ENCODE peak calls at places on chromosomes 1 and 21, in five cellular contexts. D is HepG2, V is A549, R is GM12878, M is NB4. C is an unnamed sample.

GRCh38 chr1:172356620-172357019 is 63.9 kb upstream of the C1orf105 start:
- DNase-seq in D (no peak), M (no peak), V (peak; percentile 86), R (no peak), C (no peak)

GRCh38 chr1:234721476-234722266 is 111.7 kb upstream of the IRF2BP2 start:
- DNase-seq in R (no peak), M (peak; percentile 58), D (peak; percentile 97), V (no peak), C (no peak)

GRCh38 chr21:41167348-41168342 is at the start of gene BACE2:
- DNase-seq in M (no peak), R (no peak), V (peak; percentile 72), D (no peak), C (peak; percentile 75)

GRCh38 chr1:227297073-227297793 is 21.1 kb downstream of the CDC42BPA start:
- DNase-seq in D (no peak), R (no peak), V (no peak), M (no peak), C (no peak)

GRCh38 chr1:14937288-14937949 is 216.1 kb upstream of the TMEM51 start:
- DNase-seq in V (no peak), M (no peak), R (no peak), D (no peak), C (no peak)

GRCh38 chr1:207020016-207020708 is 12.4 kb downstream of the C1orf116 start:
- DNase-seq in D (peak; percentile 52), V (peak; percentile 92), R (no peak), M (no peak), C (peak; percentile 72)

GRCh38 chr1:56854521-56855099 is at the start of gene C8A:
- DNase-seq in R (no peak), V (no peak), D (peak; percentile 87), M (no peak), C (no peak)

GRCh38 chr1:6347641-6348487 is 45.7 kb downstream of the ACOT7 start:
- DNase-seq in M (peak; percentile 49), D (peak; percentile 37), V (peak; percentile 44), R (no peak), C (peak; percentile 70)

GRCh38 chr1:14140800-14141526 is 441.0 kb downstream of the PRDM2 start:
- DNase-seq in R (no peak), D (no peak), M (no peak), V (no peak), C (no peak)

GRCh38 chr1:94022471-94023189 is 98.3 kb downstream of the ABCA4 start:
- DNase-seq in D (peak; percentile 81), V (peak; percentile 78), R (no peak), M (no peak), C (no peak)

GRCh38 chr1:156885314-156885713 is 8.2 kb upstream of the PEAR1 start:
- DNase-seq in R (no peak), D (no peak), V (no peak), M (no peak), C (no peak)

GRCh38 chr1:12097321-12097720 is 34.2 kb downstream of the TNFRSF8 start:
- DNase-seq in R (no peak), M (no peak), V (no peak), D (no peak), C (no peak)

GRCh38 chr1:218499021-218499691 is 154.0 kb downstream of the TGFB2 start:
- DNase-seq in V (peak; percentile 86), D (no peak), M (peak; percentile 4), R (no peak), C (no peak)

GRCh38 chr1:218499911-218500310 is 154.8 kb downstream of the TGFB2 start:
- DNase-seq in V (no peak), R (no peak), M (no peak), D (no peak), C (no peak)

GRCh38 chr1:218496561-218496960 is 151.4 kb downstream of the TGFB2 start:
- DNase-seq in R (no peak), D (peak; percentile 47), V (peak; percentile 99), M (no peak), C (no peak)

GRCh38 chr1:218495931-218496330 is 150.8 kb downstream of the TGFB2 start:
- DNase-seq in R (no peak), M (no peak), V (no peak), D (no peak), C (no peak)

DNA sequence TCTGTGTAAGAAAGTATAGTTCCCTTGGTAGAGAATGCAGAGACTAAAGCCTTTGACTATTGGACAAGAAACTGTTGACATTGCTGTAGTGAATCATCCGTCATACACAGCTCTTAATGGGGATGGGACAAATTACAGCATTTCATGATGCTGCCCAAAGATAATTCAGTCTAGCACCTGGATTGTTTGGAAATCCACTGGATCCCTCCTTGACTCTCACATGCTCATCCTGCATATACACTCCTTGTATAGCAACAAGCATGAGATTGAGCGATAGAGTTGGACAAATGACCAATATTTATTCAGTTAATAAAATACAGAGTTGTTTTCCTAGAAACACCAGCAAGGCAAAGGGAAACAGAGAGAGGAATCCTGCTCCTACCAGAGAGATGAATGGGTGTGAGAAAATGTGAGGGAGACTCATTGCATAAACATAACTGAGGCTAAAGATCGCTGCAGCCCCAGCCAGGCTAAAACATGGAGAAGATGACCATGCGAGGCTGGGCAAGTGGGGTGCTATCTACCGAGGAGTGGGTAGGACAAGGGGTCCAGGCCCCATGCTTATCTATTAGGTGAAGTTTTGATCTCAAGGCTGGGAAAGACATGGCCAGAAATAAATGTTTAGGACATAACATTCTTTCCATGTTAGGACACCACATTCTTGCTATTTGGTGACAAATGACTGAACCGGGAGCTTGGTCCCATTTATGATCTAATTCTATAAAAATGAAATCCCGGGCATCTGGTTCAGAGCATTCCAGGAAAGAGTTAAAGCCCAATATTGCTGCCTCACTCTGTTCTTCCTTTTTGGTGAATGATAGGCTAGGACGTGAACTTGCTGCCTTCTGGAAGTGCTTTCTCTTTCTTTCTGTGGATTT is 153.2 kb downstream of the TGFB2 start:
- DNase-seq in V (peak; percentile 92), D (no peak), R (no peak), M (no peak), C (no peak)
- TF ChIP-seq POLR2A in V (no peak), D (no peak), R (no peak), M (no peak), C (no peak)

GRCh38 chr1:76158126-76158525 is 83.6 kb downstream of the ST6GALNAC3 start:
- DNase-seq in R (no peak), M (no peak), D (no peak), V (no peak), C (no peak)

GRCh38 chr1:76154213-76154956 is 79.8 kb downstream of the ST6GALNAC3 start:
- DNase-seq in V (peak; percentile 62), D (peak; percentile 59), R (peak; percentile 32), M (peak; percentile 81), C (peak; percentile 79)

GRCh38 chr1:76153856-76154212 is 79.3 kb downstream of the ST6GALNAC3 start:
- DNase-seq in R (no peak), M (no peak), D (no peak), V (no peak), C (no peak)

GRCh38 chr1:76160225-76160624 is 85.7 kb downstream of the ST6GALNAC3 start:
- DNase-seq in R (no peak), M (no peak), V (no peak), D (no peak), C (no peak)

GRCh38 chr1:76156987-76157386 is 82.4 kb downstream of the ST6GALNAC3 start:
- DNase-seq in R (no peak), V (no peak), M (no peak), D (no peak), C (no peak)
- TF ChIP-seq MYC in R (no peak), V (no peak), M (no peak), D (no peak), C (no peak)

DNA sequence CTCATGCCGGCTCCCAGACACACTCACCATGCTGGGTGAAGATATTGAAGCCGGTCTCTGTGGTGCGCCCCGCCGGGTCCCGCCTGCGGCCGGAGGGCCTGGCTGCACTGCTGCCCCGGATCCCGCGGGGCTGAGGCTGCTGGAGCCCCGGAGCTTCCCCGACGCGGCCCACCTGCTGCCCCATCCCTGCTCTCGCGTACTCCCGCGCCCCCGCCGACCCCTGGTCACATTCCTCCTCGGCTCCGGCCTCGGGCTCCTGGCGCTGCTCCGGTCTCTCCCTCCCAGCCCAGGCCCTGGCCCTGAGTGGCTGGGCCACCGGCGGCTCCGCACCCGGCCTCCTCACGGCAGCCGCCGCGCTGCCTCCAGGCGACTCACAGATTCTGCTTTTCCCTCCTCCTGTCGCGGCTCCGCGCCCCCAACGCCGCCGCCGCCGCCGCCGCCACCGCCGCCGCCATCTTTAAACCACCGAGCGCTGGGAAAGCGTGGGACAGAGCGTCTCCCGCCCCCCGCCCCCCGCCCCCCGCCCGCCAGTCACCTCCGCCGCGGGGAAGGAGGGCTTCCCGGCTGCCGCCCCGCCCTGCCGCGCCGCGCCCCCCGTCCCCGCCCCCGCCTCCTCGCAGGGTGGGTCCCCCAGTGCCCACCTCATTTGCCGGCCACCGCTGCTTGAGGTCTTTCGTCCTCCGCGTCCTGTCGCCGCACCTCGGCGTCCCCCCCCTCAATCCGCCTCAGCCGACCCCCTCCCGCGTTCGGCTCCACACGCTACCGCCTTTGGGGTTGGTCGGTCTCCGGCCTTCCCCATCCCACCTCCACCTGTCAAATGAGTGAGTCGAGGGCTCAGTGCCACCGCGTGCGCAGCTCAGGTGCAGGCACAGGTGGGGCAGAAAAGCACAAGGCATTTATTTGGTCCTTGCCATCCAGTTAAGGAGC is at the start of gene ABL2:
- DNase-seq in M (peak; percentile 60), R (no peak), V (peak; percentile 29), D (peak; percentile 18), C (peak; percentile 93)
- TF ChIP-seq POLR2A in M (no peak), R (peak; percentile 65), V (peak; percentile 24), D (peak; percentile 44), C (peak; percentile 80)

GRCh38 chr1:79457825-79458224 is 451.3 kb upstream of the ADGRL4 start:
- DNase-seq in D (no peak), V (no peak), R (no peak), M (no peak), C (no peak)

GRCh38 chr1:79460773-79461436 is 454.4 kb upstream of the ADGRL4 start:
- DNase-seq in M (no peak), R (peak; percentile 78), D (no peak), V (no peak), C (no peak)
- TF ChIP-seq MYC in M (no peak), R (no peak), D (no peak), V (no peak), C (no peak)

DNA sequence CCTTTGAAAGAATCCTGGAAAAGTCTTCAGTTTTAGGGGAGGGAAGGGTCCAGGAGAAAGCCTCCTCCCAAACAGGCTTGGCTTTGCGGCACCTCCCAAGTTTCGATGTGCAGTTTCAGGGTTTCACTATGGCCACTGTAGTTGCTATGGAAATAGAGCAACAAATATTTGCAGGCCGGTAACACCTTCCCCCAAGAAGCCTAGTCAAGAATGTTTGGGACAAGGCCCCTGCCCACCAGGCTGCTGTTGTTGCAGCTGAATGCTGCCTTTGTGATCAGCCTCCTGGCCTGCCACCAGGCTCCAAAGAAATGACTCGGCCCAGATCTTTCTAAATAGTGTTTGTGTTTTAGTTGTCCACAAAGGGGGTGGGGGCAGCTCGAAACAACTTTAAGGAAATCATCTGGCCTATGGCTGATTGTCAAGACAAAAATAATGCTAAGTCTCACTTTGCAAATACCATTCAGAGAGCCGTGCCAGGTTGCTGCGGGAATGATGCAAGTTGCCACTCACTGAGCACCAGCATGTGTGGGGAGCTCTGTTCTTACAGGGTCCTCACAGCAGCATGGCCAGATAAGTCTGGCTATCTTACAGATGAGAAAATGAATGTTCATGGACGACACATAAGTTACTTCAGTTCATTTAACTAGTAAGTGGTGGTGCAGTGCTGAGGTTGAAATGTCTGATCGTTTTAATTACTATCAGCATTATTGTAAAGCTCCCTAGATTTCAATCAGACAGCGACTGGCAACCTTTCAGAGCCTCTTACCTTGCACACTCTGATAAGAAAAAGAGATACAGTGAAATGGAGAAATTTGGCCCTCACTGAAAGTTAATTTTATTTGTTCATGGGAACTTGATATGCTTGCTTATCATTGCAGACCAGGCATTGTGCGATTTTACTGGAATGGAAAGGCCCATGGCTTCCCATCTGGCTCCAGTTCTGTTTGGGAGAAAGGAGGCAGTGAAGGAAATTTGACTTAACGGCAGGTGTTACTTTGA is 91.2 kb upstream of the JUN start:
- DNase-seq in D (peak; percentile 84), M (no peak), R (no peak), V (no peak), C (no peak)
- TF ChIP-seq POLR2A in D (no peak), M (no peak), R (no peak), V (no peak), C (no peak)